ENCODE peak calls at places on chromosomes 11 and 22, in six cellular contexts. X, G, S, C, U and B are unnamed samples.
A peak's percentile ranks its signal among the peaks of the same experiment; 100 is the strongest.

GRCh38 chr11:119618208-119618909 is 110.6 kb downstream of the NECTIN1 start:
- DNase-seq in G (no peak), U (peak; percentile 16), S (peak; percentile 24), C (no peak), X (peak; percentile 25), B (no peak)

GRCh38 chr11:9568161-9568853 is 5.2 kb upstream of the WEE1 start:
- DNase-seq in C (no peak), S (no peak), X (peak; percentile 12), G (no peak), U (no peak), B (no peak)

GRCh38 chr11:15918212-15918611 is 438.1 kb downstream of the SOX6 start:
- DNase-seq in G (no peak), S (no peak), X (no peak), U (no peak), C (no peak), B (no peak)

GRCh38 chr11:1693327-1694063 is 3.5 kb upstream of the KRTAP5-6 start:
- DNase-seq in S (peak; percentile 82), G (peak; percentile 70), X (peak; percentile 81), C (peak; percentile 2), U (peak; percentile 50), B (peak; percentile 59)

GRCh38 chr22:44298331-44299087 is 14.2 kb downstream of the SHISAL1 start:
- DNase-seq in S (no peak), X (no peak), G (no peak), C (no peak), U (no peak), B (no peak)

GRCh38 chr11:115674831-115675230 is 170.6 kb upstream of the CADM1 start:
- DNase-seq in C (no peak), X (no peak), S (no peak), U (no peak), G (no peak), B (no peak)

GRCh38 chr22:42202669-42203068 is 67.8 kb downstream of the TCF20 start:
- DNase-seq in X (peak; percentile 30), U (no peak), S (no peak), G (peak; percentile 41), C (no peak), B (no peak)

GRCh38 chr11:35905901-35906661 is 37.8 kb upstream of the LDLRAD3 start:
- DNase-seq in G (no peak), U (no peak), S (no peak), C (no peak), X (peak; percentile 78), B (no peak)

GRCh38 chr11:112886707-112887370 is 74.4 kb upstream of the NCAM1 start:
- DNase-seq in C (no peak), U (no peak), S (no peak), G (no peak), X (peak; percentile 45), B (no peak)

GRCh38 chr11:46352063-46352841 is 5.0 kb downstream of the DGKZ start:
- DNase-seq in C (no peak), G (peak; percentile 62), S (peak; percentile 41), U (no peak), X (peak; percentile 65), B (peak; percentile 84)

GRCh38 chr11:110728883-110729282 is 16.6 kb upstream of the ARHGAP20 start:
- DNase-seq in X (peak; percentile 59), C (no peak), U (no peak), G (no peak), S (no peak), B (no peak)

DNA sequence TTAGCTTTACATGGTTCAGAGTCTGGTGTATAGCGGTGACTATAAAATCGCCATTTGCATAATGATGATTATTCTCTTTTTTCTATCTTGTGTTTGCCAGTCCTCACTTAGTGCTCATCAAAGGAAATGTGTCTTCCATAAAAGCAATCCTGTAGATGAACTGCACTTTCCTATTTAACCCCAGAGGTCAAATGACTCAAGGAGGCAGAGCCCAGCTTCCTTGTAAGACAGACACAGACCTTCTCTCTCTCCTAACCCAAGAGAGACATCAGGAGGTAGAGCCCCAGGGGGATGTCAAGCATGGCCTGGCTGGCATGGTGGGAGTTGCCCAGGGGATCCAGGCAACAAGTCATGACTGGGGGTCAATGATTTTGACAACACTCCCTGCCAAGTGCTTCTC is 46.9 kb upstream of the CRTAM start:
- DNase-seq in C (no peak), G (no peak), X (no peak), U (no peak), S (no peak), B (no peak)
- H3K36me3 ChIP-seq in C (peaks cover 10% of the 10 kb centered on the region), G (peaks cover 39% of the 10 kb centered on the region), X (no peaks in the 10 kb centered on the region), U (peaks cover 3% of the 10 kb centered on the region), S (no peaks in the 10 kb centered on the region), B (no peaks in the 10 kb centered on the region)

GRCh38 chr11:33734441-33735165 is 1.6 kb downstream of the CD59 start:
- DNase-seq in S (peak; percentile 46), G (no peak), C (no peak), U (no peak), X (peak; percentile 71), B (no peak)

GRCh38 chr11:33736148-33736809 is at the start of gene CD59:
- DNase-seq in C (peak; percentile 57), G (peak; percentile 87), U (peak; percentile 85), S (peak; percentile 98), X (peak; percentile 95), B (peak; percentile 97)

GRCh38 chr11:33733978-33734377 is 2.2 kb downstream of the CD59 start:
- DNase-seq in U (no peak), G (no peak), X (no peak), C (no peak), S (no peak), B (no peak)

GRCh38 chr11:33735166-33735425 is 1.1 kb downstream of the CD59 start:
- DNase-seq in S (no peak), C (no peak), G (no peak), X (no peak), U (no peak), B (no peak)

DNA sequence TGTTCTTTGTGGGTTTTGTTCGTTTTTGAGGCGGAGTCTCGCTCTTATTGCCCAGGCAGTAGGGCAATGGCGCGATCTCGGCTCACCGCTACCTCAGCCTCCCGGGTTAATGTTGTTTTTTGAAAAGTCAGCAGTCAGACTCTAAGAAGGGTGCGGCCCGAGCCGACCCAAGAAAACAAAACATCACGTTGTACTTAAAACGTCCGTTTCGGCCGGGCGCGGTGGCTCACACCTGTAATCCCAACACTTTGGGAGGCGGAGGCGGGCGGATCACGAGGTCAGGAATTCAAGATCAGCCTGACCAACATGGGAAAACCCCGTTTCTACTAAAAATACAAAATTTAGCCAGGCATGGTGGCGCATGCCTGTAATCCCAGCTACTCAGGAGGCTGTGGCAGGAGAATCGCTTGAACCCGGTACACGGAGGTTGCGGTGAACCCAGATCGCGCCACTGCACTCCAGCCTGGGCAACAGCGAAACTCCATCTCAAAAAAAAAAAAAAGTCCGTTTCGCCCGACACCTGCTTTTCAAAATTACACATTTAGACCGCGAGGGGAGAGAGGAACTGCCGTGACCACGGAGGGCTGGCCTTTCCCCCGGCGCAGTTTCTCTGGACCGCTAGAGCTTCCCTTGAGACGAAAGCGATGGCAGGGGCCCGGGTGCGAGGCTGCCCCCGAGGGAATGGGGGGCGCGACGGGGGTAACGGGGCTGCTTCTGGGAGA is 636 bp downstream of the CD59 start:
- DNase-seq in S (peak; percentile 57), U (peak; percentile 34), X (peak; percentile 39), C (no peak), G (peak; percentile 21), B (no peak)
- TF ChIP-seq CTCF in S (peak; percentile 60), U (no peak), X (no peak), C (no peak), G (no peak), B (no peak)

DNA sequence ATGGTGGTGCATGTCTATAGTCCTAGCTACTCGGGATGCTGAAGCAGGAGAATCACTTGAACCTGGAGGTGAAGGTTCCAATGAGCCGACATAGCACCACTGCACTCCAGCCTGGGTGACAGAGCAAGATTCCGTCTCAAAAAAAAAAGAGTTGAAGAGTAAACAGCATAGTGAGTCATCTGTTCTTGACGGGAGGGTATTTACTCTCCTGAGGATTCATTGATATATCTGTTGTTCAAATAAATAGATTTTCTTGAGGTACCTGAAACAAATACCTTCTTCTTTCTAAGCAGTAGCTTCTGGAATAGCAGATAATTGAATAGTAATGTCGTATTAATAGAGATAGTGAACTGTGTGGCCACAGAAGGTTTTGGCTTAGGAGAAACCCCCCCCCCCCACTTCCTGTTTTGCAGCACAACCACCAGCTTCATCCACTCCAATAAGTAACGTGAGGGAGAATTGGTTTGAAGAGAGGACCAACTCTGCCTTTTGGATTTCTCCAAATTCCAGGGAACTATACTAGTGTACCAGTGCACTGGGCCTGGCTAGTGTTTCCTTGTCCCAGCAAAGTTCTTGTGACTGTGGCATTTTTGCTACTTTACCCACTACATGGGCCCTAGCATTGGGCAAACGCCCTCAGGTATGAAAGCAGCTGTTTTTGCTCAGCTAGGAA is 90.0 kb downstream of the PRMT3 start:
- DNase-seq in C (no peak), U (peak; percentile 5), X (no peak), S (no peak), G (no peak), B (no peak)
- H3K36me3 ChIP-seq in C (no peaks in the 10 kb centered on the region), U (peaks cover 1% of the 10 kb centered on the region), X (no peaks in the 10 kb centered on the region), S (no peaks in the 10 kb centered on the region), G (no peaks in the 10 kb centered on the region), B (no peaks in the 10 kb centered on the region)

GRCh38 chr22:46596819-46597218 is 23.4 kb upstream of the GRAMD4 start:
- DNase-seq in U (no peak), G (no peak), S (peak; percentile 93), X (no peak), C (no peak), B (peak; percentile 94)
- TF ChIP-seq CTCF in U (no peak), G (no peak), S (peak; percentile 53), X (no peak), C (no peak), B (peak; percentile 45)